ENCODE peak calls at places on chromosomes 7 and 10, in four cellular contexts. One of them, this sample, is unnamed.

GRCh38 chr10:77416327-77417135 is 221.1 kb downstream of the KCNMA1 start:
- DNase-seq in stimulated activated CD4-positive, alpha-beta T cell treated with anti-CD3 and anti-CD28 coated beads, Interleukin-12 subunit alpha, Interleukin-12 subunit beta, amount 100 ng/mL, for 4 hours: no peak
- DNase-seq in activated CD8-positive, alpha-beta memory T cell treated with anti-CD3 and anti-CD28 coated beads, Interleukin-2, amount 50 U/mL, for 48 hours: no peak
- DNase-seq in GM04503: peak; percentile 91
- DNase-seq in this sample: no peak

GRCh38 chr10:111093741-111094380 is 17.0 kb downstream of the ADRA2A start:
- DNase-seq in stimulated activated CD4-positive, alpha-beta T cell treated with anti-CD3 and anti-CD28 coated beads, Interleukin-12 subunit alpha, Interleukin-12 subunit beta, amount 100 ng/mL, for 4 hours: no peak
- DNase-seq in activated CD8-positive, alpha-beta memory T cell treated with anti-CD3 and anti-CD28 coated beads, Interleukin-2, amount 50 U/mL, for 48 hours: no peak
- DNase-seq in GM04503: peak; percentile 50
- DNase-seq in this sample: no peak

GRCh38 chr7:102119213-102119651 is 167.4 kb upstream of the SH2B2 start:
- DNase-seq in stimulated activated CD4-positive, alpha-beta T cell treated with anti-CD3 and anti-CD28 coated beads, Interleukin-12 subunit alpha, Interleukin-12 subunit beta, amount 100 ng/mL, for 4 hours: no peak
- DNase-seq in activated CD8-positive, alpha-beta memory T cell treated with anti-CD3 and anti-CD28 coated beads, Interleukin-2, amount 50 U/mL, for 48 hours: no peak
- DNase-seq in GM04503: no peak
- DNase-seq in this sample: no peak

GRCh38 chr10:79084972-79085597 is 16.3 kb downstream of the ZMIZ1 start:
- DNase-seq in stimulated activated CD4-positive, alpha-beta T cell treated with anti-CD3 and anti-CD28 coated beads, Interleukin-12 subunit alpha, Interleukin-12 subunit beta, amount 100 ng/mL, for 4 hours: no peak
- DNase-seq in activated CD8-positive, alpha-beta memory T cell treated with anti-CD3 and anti-CD28 coated beads, Interleukin-2, amount 50 U/mL, for 48 hours: no peak
- DNase-seq in GM04503: no peak
- DNase-seq in this sample: no peak

GRCh38 chr10:47353351-47353750 is 5.2 kb downstream of the RBP3 start:
- DNase-seq in stimulated activated CD4-positive, alpha-beta T cell treated with anti-CD3 and anti-CD28 coated beads, Interleukin-12 subunit alpha, Interleukin-12 subunit beta, amount 100 ng/mL, for 4 hours: no peak
- DNase-seq in activated CD8-positive, alpha-beta memory T cell treated with anti-CD3 and anti-CD28 coated beads, Interleukin-2, amount 50 U/mL, for 48 hours: no peak
- DNase-seq in GM04503: no peak
- DNase-seq in this sample: no peak

GRCh38 chr10:98256692-98257091 is 11.3 kb downstream of the LOXL4 start:
- DNase-seq in stimulated activated CD4-positive, alpha-beta T cell treated with anti-CD3 and anti-CD28 coated beads, Interleukin-12 subunit alpha, Interleukin-12 subunit beta, amount 100 ng/mL, for 4 hours: no peak
- DNase-seq in activated CD8-positive, alpha-beta memory T cell treated with anti-CD3 and anti-CD28 coated beads, Interleukin-2, amount 50 U/mL, for 48 hours: no peak
- DNase-seq in GM04503: no peak
- DNase-seq in this sample: no peak

GRCh38 chr10:103333934-103334520 is 16.9 kb downstream of the PCGF6 start:
- DNase-seq in stimulated activated CD4-positive, alpha-beta T cell treated with anti-CD3 and anti-CD28 coated beads, Interleukin-12 subunit alpha, Interleukin-12 subunit beta, amount 100 ng/mL, for 4 hours: no peak
- DNase-seq in activated CD8-positive, alpha-beta memory T cell treated with anti-CD3 and anti-CD28 coated beads, Interleukin-2, amount 50 U/mL, for 48 hours: no peak
- DNase-seq in GM04503: no peak
- DNase-seq in this sample: no peak

GRCh38 chr7:45985902-45986301 is 64.8 kb upstream of the IGFBP3 start:
- DNase-seq in stimulated activated CD4-positive, alpha-beta T cell treated with anti-CD3 and anti-CD28 coated beads, Interleukin-12 subunit alpha, Interleukin-12 subunit beta, amount 100 ng/mL, for 4 hours: no peak
- DNase-seq in activated CD8-positive, alpha-beta memory T cell treated with anti-CD3 and anti-CD28 coated beads, Interleukin-2, amount 50 U/mL, for 48 hours: peak; percentile 26
- DNase-seq in GM04503: peak; percentile 71
- DNase-seq in this sample: peak; percentile 39

GRCh38 chr7:74288034-74288881 is 949 bp upstream of the CLIP2 start:
- DNase-seq in stimulated activated CD4-positive, alpha-beta T cell treated with anti-CD3 and anti-CD28 coated beads, Interleukin-12 subunit alpha, Interleukin-12 subunit beta, amount 100 ng/mL, for 4 hours: no peak
- DNase-seq in activated CD8-positive, alpha-beta memory T cell treated with anti-CD3 and anti-CD28 coated beads, Interleukin-2, amount 50 U/mL, for 48 hours: peak; percentile 56
- DNase-seq in GM04503: no peak
- DNase-seq in this sample: no peak

GRCh38 chr10:14838582-14839304 is 637 bp downstream of the HSPA14 start:
- DNase-seq in stimulated activated CD4-positive, alpha-beta T cell treated with anti-CD3 and anti-CD28 coated beads, Interleukin-12 subunit alpha, Interleukin-12 subunit beta, amount 100 ng/mL, for 4 hours: peak; percentile 17
- DNase-seq in activated CD8-positive, alpha-beta memory T cell treated with anti-CD3 and anti-CD28 coated beads, Interleukin-2, amount 50 U/mL, for 48 hours: peak; percentile 72
- DNase-seq in GM04503: no peak
- DNase-seq in this sample: peak; percentile 85

GRCh38 chr7:48611993-48612392 is 312.4 kb upstream of the CDC14C start:
- DNase-seq in stimulated activated CD4-positive, alpha-beta T cell treated with anti-CD3 and anti-CD28 coated beads, Interleukin-12 subunit alpha, Interleukin-12 subunit beta, amount 100 ng/mL, for 4 hours: no peak
- DNase-seq in activated CD8-positive, alpha-beta memory T cell treated with anti-CD3 and anti-CD28 coated beads, Interleukin-2, amount 50 U/mL, for 48 hours: no peak
- DNase-seq in GM04503: no peak
- DNase-seq in this sample: no peak

GRCh38 chr7:148915211-148915610 is 31.1 kb upstream of the EZH2 start:
- DNase-seq in stimulated activated CD4-positive, alpha-beta T cell treated with anti-CD3 and anti-CD28 coated beads, Interleukin-12 subunit alpha, Interleukin-12 subunit beta, amount 100 ng/mL, for 4 hours: no peak
- DNase-seq in activated CD8-positive, alpha-beta memory T cell treated with anti-CD3 and anti-CD28 coated beads, Interleukin-2, amount 50 U/mL, for 48 hours: peak; percentile 59
- DNase-seq in GM04503: no peak
- DNase-seq in this sample: no peak

GRCh38 chr10:3426190-3426845 is 253.7 kb upstream of the PITRM1 start:
- DNase-seq in stimulated activated CD4-positive, alpha-beta T cell treated with anti-CD3 and anti-CD28 coated beads, Interleukin-12 subunit alpha, Interleukin-12 subunit beta, amount 100 ng/mL, for 4 hours: no peak
- DNase-seq in activated CD8-positive, alpha-beta memory T cell treated with anti-CD3 and anti-CD28 coated beads, Interleukin-2, amount 50 U/mL, for 48 hours: no peak
- DNase-seq in GM04503: peak; percentile 85
- DNase-seq in this sample: no peak

GRCh38 chr7:75762350-75762917 is 9.6 kb downstream of the CCL26 start:
- DNase-seq in stimulated activated CD4-positive, alpha-beta T cell treated with anti-CD3 and anti-CD28 coated beads, Interleukin-12 subunit alpha, Interleukin-12 subunit beta, amount 100 ng/mL, for 4 hours: no peak
- DNase-seq in activated CD8-positive, alpha-beta memory T cell treated with anti-CD3 and anti-CD28 coated beads, Interleukin-2, amount 50 U/mL, for 48 hours: no peak
- DNase-seq in GM04503: peak; percentile 46
- DNase-seq in this sample: no peak

GRCh38 chr7:125316451-125316850 is 386.8 kb upstream of the POT1 start:
- DNase-seq in stimulated activated CD4-positive, alpha-beta T cell treated with anti-CD3 and anti-CD28 coated beads, Interleukin-12 subunit alpha, Interleukin-12 subunit beta, amount 100 ng/mL, for 4 hours: no peak
- DNase-seq in activated CD8-positive, alpha-beta memory T cell treated with anti-CD3 and anti-CD28 coated beads, Interleukin-2, amount 50 U/mL, for 48 hours: no peak
- DNase-seq in GM04503: no peak
- DNase-seq in this sample: peak; percentile 63

GRCh38 chr10:124226271-124226911 is 133.0 kb upstream of the CHST15 start:
- DNase-seq in stimulated activated CD4-positive, alpha-beta T cell treated with anti-CD3 and anti-CD28 coated beads, Interleukin-12 subunit alpha, Interleukin-12 subunit beta, amount 100 ng/mL, for 4 hours: no peak
- DNase-seq in activated CD8-positive, alpha-beta memory T cell treated with anti-CD3 and anti-CD28 coated beads, Interleukin-2, amount 50 U/mL, for 48 hours: no peak
- DNase-seq in GM04503: no peak
- DNase-seq in this sample: no peak

GRCh38 chr10:114911052-114911697 is 26.8 kb upstream of the TRUB1 start:
- DNase-seq in stimulated activated CD4-positive, alpha-beta T cell treated with anti-CD3 and anti-CD28 coated beads, Interleukin-12 subunit alpha, Interleukin-12 subunit beta, amount 100 ng/mL, for 4 hours: no peak
- DNase-seq in activated CD8-positive, alpha-beta memory T cell treated with anti-CD3 and anti-CD28 coated beads, Interleukin-2, amount 50 U/mL, for 48 hours: no peak
- DNase-seq in GM04503: no peak
- DNase-seq in this sample: no peak

GRCh38 chr10:19845963-19846362 is 29.7 kb downstream of the PLXDC2 start:
- DNase-seq in stimulated activated CD4-positive, alpha-beta T cell treated with anti-CD3 and anti-CD28 coated beads, Interleukin-12 subunit alpha, Interleukin-12 subunit beta, amount 100 ng/mL, for 4 hours: no peak
- DNase-seq in activated CD8-positive, alpha-beta memory T cell treated with anti-CD3 and anti-CD28 coated beads, Interleukin-2, amount 50 U/mL, for 48 hours: no peak
- DNase-seq in GM04503: no peak
- DNase-seq in this sample: no peak

GRCh38 chr10:59354434-59354833 is 7.9 kb downstream of the FAM13C start:
- DNase-seq in stimulated activated CD4-positive, alpha-beta T cell treated with anti-CD3 and anti-CD28 coated beads, Interleukin-12 subunit alpha, Interleukin-12 subunit beta, amount 100 ng/mL, for 4 hours: no peak
- DNase-seq in activated CD8-positive, alpha-beta memory T cell treated with anti-CD3 and anti-CD28 coated beads, Interleukin-2, amount 50 U/mL, for 48 hours: no peak
- DNase-seq in GM04503: no peak
- DNase-seq in this sample: no peak

GRCh38 chr10:8137272-8137680 is 82.8 kb downstream of the GATA3 start:
- DNase-seq in stimulated activated CD4-positive, alpha-beta T cell treated with anti-CD3 and anti-CD28 coated beads, Interleukin-12 subunit alpha, Interleukin-12 subunit beta, amount 100 ng/mL, for 4 hours: peak; percentile 12
- DNase-seq in activated CD8-positive, alpha-beta memory T cell treated with anti-CD3 and anti-CD28 coated beads, Interleukin-2, amount 50 U/mL, for 48 hours: peak; percentile 68
- DNase-seq in GM04503: no peak
- DNase-seq in this sample: no peak

GRCh38 chr10:4569132-4569531 is 256.9 kb upstream of the AKR1E2 start:
- DNase-seq in stimulated activated CD4-positive, alpha-beta T cell treated with anti-CD3 and anti-CD28 coated beads, Interleukin-12 subunit alpha, Interleukin-12 subunit beta, amount 100 ng/mL, for 4 hours: no peak
- DNase-seq in activated CD8-positive, alpha-beta memory T cell treated with anti-CD3 and anti-CD28 coated beads, Interleukin-2, amount 50 U/mL, for 48 hours: no peak
- DNase-seq in GM04503: no peak
- DNase-seq in this sample: no peak

GRCh38 chr7:41045556-41046123 is 657.2 kb downstream of the INHBA start:
- DNase-seq in stimulated activated CD4-positive, alpha-beta T cell treated with anti-CD3 and anti-CD28 coated beads, Interleukin-12 subunit alpha, Interleukin-12 subunit beta, amount 100 ng/mL, for 4 hours: no peak
- DNase-seq in activated CD8-positive, alpha-beta memory T cell treated with anti-CD3 and anti-CD28 coated beads, Interleukin-2, amount 50 U/mL, for 48 hours: no peak
- DNase-seq in GM04503: no peak
- DNase-seq in this sample: no peak

GRCh38 chr7:1697499-1698125 is 27.5 kb downstream of the ELFN1 start:
- DNase-seq in stimulated activated CD4-positive, alpha-beta T cell treated with anti-CD3 and anti-CD28 coated beads, Interleukin-12 subunit alpha, Interleukin-12 subunit beta, amount 100 ng/mL, for 4 hours: no peak
- DNase-seq in activated CD8-positive, alpha-beta memory T cell treated with anti-CD3 and anti-CD28 coated beads, Interleukin-2, amount 50 U/mL, for 48 hours: no peak
- DNase-seq in GM04503: no peak
- DNase-seq in this sample: peak; percentile 40

GRCh38 chr10:115696747-115697146 is 576.3 kb downstream of the GFRA1 start:
- DNase-seq in stimulated activated CD4-positive, alpha-beta T cell treated with anti-CD3 and anti-CD28 coated beads, Interleukin-12 subunit alpha, Interleukin-12 subunit beta, amount 100 ng/mL, for 4 hours: no peak
- DNase-seq in activated CD8-positive, alpha-beta memory T cell treated with anti-CD3 and anti-CD28 coated beads, Interleukin-2, amount 50 U/mL, for 48 hours: no peak
- DNase-seq in GM04503: no peak
- DNase-seq in this sample: no peak

GRCh38 chr10:22133640-22134624 is 83.9 kb downstream of the EBLN1 start:
- DNase-seq in stimulated activated CD4-positive, alpha-beta T cell treated with anti-CD3 and anti-CD28 coated beads, Interleukin-12 subunit alpha, Interleukin-12 subunit beta, amount 100 ng/mL, for 4 hours: no peak
- DNase-seq in activated CD8-positive, alpha-beta memory T cell treated with anti-CD3 and anti-CD28 coated beads, Interleukin-2, amount 50 U/mL, for 48 hours: no peak
- DNase-seq in GM04503: no peak
- DNase-seq in this sample: no peak

GRCh38 chr10:94567714-94568520 is 22.3 kb downstream of the HELLS start:
- DNase-seq in stimulated activated CD4-positive, alpha-beta T cell treated with anti-CD3 and anti-CD28 coated beads, Interleukin-12 subunit alpha, Interleukin-12 subunit beta, amount 100 ng/mL, for 4 hours: no peak
- DNase-seq in activated CD8-positive, alpha-beta memory T cell treated with anti-CD3 and anti-CD28 coated beads, Interleukin-2, amount 50 U/mL, for 48 hours: no peak
- DNase-seq in GM04503: no peak
- DNase-seq in this sample: no peak

GRCh38 chr10:49309691-49310371 is 10.9 kb downstream of the C10orf71 start:
- DNase-seq in stimulated activated CD4-positive, alpha-beta T cell treated with anti-CD3 and anti-CD28 coated beads, Interleukin-12 subunit alpha, Interleukin-12 subunit beta, amount 100 ng/mL, for 4 hours: no peak
- DNase-seq in activated CD8-positive, alpha-beta memory T cell treated with anti-CD3 and anti-CD28 coated beads, Interleukin-2, amount 50 U/mL, for 48 hours: no peak
- DNase-seq in GM04503: no peak
- DNase-seq in this sample: no peak

GRCh38 chr10:98269435-98269912 is 1.5 kb upstream of the LOXL4 start:
- DNase-seq in stimulated activated CD4-positive, alpha-beta T cell treated with anti-CD3 and anti-CD28 coated beads, Interleukin-12 subunit alpha, Interleukin-12 subunit beta, amount 100 ng/mL, for 4 hours: no peak
- DNase-seq in activated CD8-positive, alpha-beta memory T cell treated with anti-CD3 and anti-CD28 coated beads, Interleukin-2, amount 50 U/mL, for 48 hours: peak; percentile 44
- DNase-seq in GM04503: peak; percentile 60
- DNase-seq in this sample: peak; percentile 57

GRCh38 chr10:132652936-132653590 is 115.5 kb downstream of the INPP5A start:
- DNase-seq in stimulated activated CD4-positive, alpha-beta T cell treated with anti-CD3 and anti-CD28 coated beads, Interleukin-12 subunit alpha, Interleukin-12 subunit beta, amount 100 ng/mL, for 4 hours: no peak
- DNase-seq in activated CD8-positive, alpha-beta memory T cell treated with anti-CD3 and anti-CD28 coated beads, Interleukin-2, amount 50 U/mL, for 48 hours: no peak
- DNase-seq in GM04503: no peak
- DNase-seq in this sample: no peak

GRCh38 chr7:46007194-46007593 is 86.1 kb upstream of the IGFBP3 start:
- DNase-seq in stimulated activated CD4-positive, alpha-beta T cell treated with anti-CD3 and anti-CD28 coated beads, Interleukin-12 subunit alpha, Interleukin-12 subunit beta, amount 100 ng/mL, for 4 hours: no peak
- DNase-seq in activated CD8-positive, alpha-beta memory T cell treated with anti-CD3 and anti-CD28 coated beads, Interleukin-2, amount 50 U/mL, for 48 hours: no peak
- DNase-seq in GM04503: no peak
- DNase-seq in this sample: no peak

GRCh38 chr10:123747426-123747825 is 81.3 kb downstream of the GPR26 start:
- DNase-seq in stimulated activated CD4-positive, alpha-beta T cell treated with anti-CD3 and anti-CD28 coated beads, Interleukin-12 subunit alpha, Interleukin-12 subunit beta, amount 100 ng/mL, for 4 hours: no peak
- DNase-seq in activated CD8-positive, alpha-beta memory T cell treated with anti-CD3 and anti-CD28 coated beads, Interleukin-2, amount 50 U/mL, for 48 hours: no peak
- DNase-seq in GM04503: no peak
- DNase-seq in this sample: peak; percentile 33

GRCh38 chr10:23171232-23171876 is 20.8 kb upstream of the PTF1A start:
- DNase-seq in stimulated activated CD4-positive, alpha-beta T cell treated with anti-CD3 and anti-CD28 coated beads, Interleukin-12 subunit alpha, Interleukin-12 subunit beta, amount 100 ng/mL, for 4 hours: no peak
- DNase-seq in activated CD8-positive, alpha-beta memory T cell treated with anti-CD3 and anti-CD28 coated beads, Interleukin-2, amount 50 U/mL, for 48 hours: no peak
- DNase-seq in GM04503: no peak
- DNase-seq in this sample: peak; percentile 76

GRCh38 chr7:127392182-127392565 is 334 bp downstream of the ZNF800 start:
- DNase-seq in stimulated activated CD4-positive, alpha-beta T cell treated with anti-CD3 and anti-CD28 coated beads, Interleukin-12 subunit alpha, Interleukin-12 subunit beta, amount 100 ng/mL, for 4 hours: peak; percentile 65
- DNase-seq in activated CD8-positive, alpha-beta memory T cell treated with anti-CD3 and anti-CD28 coated beads, Interleukin-2, amount 50 U/mL, for 48 hours: peak; percentile 86
- DNase-seq in GM04503: no peak
- DNase-seq in this sample: peak; percentile 73

GRCh38 chr7:2585446-2585845 is 26.7 kb downstream of the IQCE start:
- DNase-seq in stimulated activated CD4-positive, alpha-beta T cell treated with anti-CD3 and anti-CD28 coated beads, Interleukin-12 subunit alpha, Interleukin-12 subunit beta, amount 100 ng/mL, for 4 hours: no peak
- DNase-seq in activated CD8-positive, alpha-beta memory T cell treated with anti-CD3 and anti-CD28 coated beads, Interleukin-2, amount 50 U/mL, for 48 hours: no peak
- DNase-seq in GM04503: no peak
- DNase-seq in this sample: no peak

GRCh38 chr10:31977440-31978157 is 49.0 kb upstream of the ARHGAP12 start:
- DNase-seq in stimulated activated CD4-positive, alpha-beta T cell treated with anti-CD3 and anti-CD28 coated beads, Interleukin-12 subunit alpha, Interleukin-12 subunit beta, amount 100 ng/mL, for 4 hours: no peak
- DNase-seq in activated CD8-positive, alpha-beta memory T cell treated with anti-CD3 and anti-CD28 coated beads, Interleukin-2, amount 50 U/mL, for 48 hours: no peak
- DNase-seq in GM04503: peak; percentile 60
- DNase-seq in this sample: no peak

This sample was measured in ecto neural progenitor cell.